ENCODE peak calls at places on chromosomes 5 and 9, in seven cellular contexts. N, D, I, G, B, L and Q are unnamed samples.

GRCh38 chr5:68342693-68343092 is 127.1 kb downstream of the PIK3R1 start:
- DNase-seq in B (no peak), N (no peak), I (no peak), D (no peak), G (no peak), L (no peak), Q (no peak)

GRCh38 chr5:77192444-77193050 is 17.9 kb upstream of the PDE8B start:
- DNase-seq in G (no peak), L (no peak), B (no peak), N (no peak), D (no peak), I (no peak), Q (no peak)

GRCh38 chr9:23375511-23375910 is 450.5 kb downstream of the ELAVL2 start:
- DNase-seq in N (no peak), D (no peak), G (no peak), L (no peak), B (no peak), I (no peak), Q (no peak)

GRCh38 chr5:172943906-172944305 is 15.3 kb upstream of the RPL26L1 start:
- DNase-seq in I (no peak), N (no peak), D (no peak), B (no peak), L (no peak), G (no peak), Q (no peak)

GRCh38 chr9:37862530-37862929 is 41.4 kb downstream of the SLC25A51 start:
- DNase-seq in D (no peak), L (no peak), G (no peak), B (no peak), I (no peak), N (no peak), Q (peak)

GRCh38 chr5:125227333-125228075 is 481.1 kb upstream of the ZNF608 start:
- DNase-seq in I (no peak), N (no peak), L (peak), G (no peak), D (peak), B (peak), Q (no peak)

GRCh38 chr9:127910613-127911205 is 6.1 kb downstream of the ST6GALNAC4 start:
- DNase-seq in B (no peak), D (peak), L (no peak), G (no peak), I (peak), N (no peak), Q (no peak)

GRCh38 chr9:16726023-16726422 is 144.4 kb downstream of the BNC2 start:
- DNase-seq in I (peak), N (no peak), D (peak), G (no peak), L (peak), B (no peak), Q (no peak)

GRCh38 chr5:53071298-53071697 is 38.3 kb downstream of the MOCS2 start:
- DNase-seq in I (no peak), D (no peak), N (no peak), L (no peak), G (no peak), B (no peak), Q (no peak)

GRCh38 chr9:126661521-126662251 is 48.0 kb downstream of the LMX1B start:
- DNase-seq in I (no peak), G (no peak), N (peak), B (peak), D (no peak), L (no peak), Q (no peak)

GRCh38 chr9:34346873-34347799 is 17.8 kb downstream of the NUDT2 start:
- DNase-seq in G (no peak), B (no peak), I (no peak), L (no peak), D (no peak), N (no peak), Q (no peak)

GRCh38 chr5:78566747-78567449 is 81.7 kb downstream of the LHFPL2 start:
- DNase-seq in N (no peak), L (no peak), D (peak), I (peak), B (peak), G (no peak), Q (no peak)

GRCh38 chr5:145360936-145361335 is 474.2 kb downstream of the PRELID2 start:
- DNase-seq in N (no peak), I (peak), B (no peak), G (no peak), L (no peak), D (peak), Q (no peak)

GRCh38 chr5:135186662-135187522 is 152.9 kb upstream of the PITX1 start:
- DNase-seq in L (no peak), I (no peak), N (no peak), B (peak), G (no peak), D (no peak), Q (no peak)

GRCh38 chr5:112921031-112921832 is 795 bp downstream of the REEP5 start:
- DNase-seq in L (peak), D (peak), I (peak), N (no peak), B (peak), G (peak), Q (no peak)

GRCh38 chr5:102853680-102854079 is 98.6 kb downstream of the PAM start:
- DNase-seq in N (no peak), L (no peak), B (no peak), D (peak), I (peak), G (no peak), Q (no peak)

GRCh38 chr9:4225291-4226119 is 74.4 kb downstream of the GLIS3 start:
- DNase-seq in D (peak), G (no peak), B (peak), N (peak), I (peak), L (peak), Q (peak)

GRCh38 chr5:54249210-54250028 is 61.0 kb downstream of the ARL15 start:
- DNase-seq in D (no peak), B (no peak), N (no peak), I (peak), L (peak), G (no peak), Q (no peak)

GRCh38 chr9:71506821-71507220 is 261.5 kb downstream of the CEMIP2 start:
- DNase-seq in N (peak), B (peak), I (peak), L (peak), G (no peak), D (peak), Q (peak)

GRCh38 chr5:127072861-127073846 is at the start of gene C5orf63:
- DNase-seq in I (peak), B (peak), D (peak), G (no peak), L (no peak), N (no peak), Q (no peak)
- TF ChIP-seq CTCF in I (no peak), B (peak), D (no peak), G (no peak), L (no peak), N (peak), Q (no peak)

DNA sequence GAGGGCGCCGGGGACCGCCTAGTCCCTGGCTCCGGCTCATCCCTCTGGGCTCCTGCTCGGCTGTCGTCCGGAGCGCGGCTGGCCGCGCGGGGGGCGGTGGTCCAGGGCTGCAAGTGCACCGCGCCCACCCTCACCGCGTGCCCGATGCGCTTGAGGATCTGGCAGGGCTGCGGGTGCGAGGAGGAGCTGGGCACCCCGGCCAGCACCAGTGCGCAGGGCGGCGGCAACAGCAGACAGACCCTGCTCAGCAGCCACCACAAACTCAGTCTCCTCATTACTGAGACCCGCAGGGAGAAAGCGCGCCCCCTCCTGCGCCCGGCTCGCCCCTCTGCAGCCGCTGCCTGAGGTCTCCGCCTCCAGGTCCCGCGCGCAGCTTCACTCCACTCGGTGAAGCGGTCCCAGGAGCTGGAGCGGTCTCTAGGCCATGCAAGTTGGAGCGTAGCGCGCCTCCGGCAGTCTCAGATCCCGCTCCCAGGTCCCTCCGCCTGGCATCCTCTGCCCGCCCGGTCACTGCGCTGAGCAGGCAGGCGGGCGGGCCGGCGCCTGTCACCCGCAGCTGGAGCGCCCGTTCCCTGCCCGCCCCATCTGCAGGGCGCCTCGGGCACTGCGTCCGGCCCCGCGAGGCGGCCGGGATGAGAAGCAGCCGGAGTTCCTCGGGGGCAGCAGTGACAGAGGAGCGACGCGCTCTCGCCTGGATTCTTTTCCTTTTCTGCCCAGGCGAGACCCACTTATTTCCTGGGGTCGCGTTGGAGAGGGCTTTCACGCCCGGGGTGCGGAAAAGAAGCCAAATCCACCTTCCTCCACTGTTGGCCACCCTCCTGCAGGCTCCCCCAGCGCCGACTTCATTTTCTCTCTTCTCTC is 512 bp downstream of the GRIN3A start:
- DNase-seq in G (no peak), N (no peak), B (no peak), D (no peak), L (no peak), I (no peak), Q (no peak)
- H3K4me3 ChIP-seq in G (peak), N (peak), B (no peak), D (no peak), L (peak), I (peak), Q (peak)

DNA sequence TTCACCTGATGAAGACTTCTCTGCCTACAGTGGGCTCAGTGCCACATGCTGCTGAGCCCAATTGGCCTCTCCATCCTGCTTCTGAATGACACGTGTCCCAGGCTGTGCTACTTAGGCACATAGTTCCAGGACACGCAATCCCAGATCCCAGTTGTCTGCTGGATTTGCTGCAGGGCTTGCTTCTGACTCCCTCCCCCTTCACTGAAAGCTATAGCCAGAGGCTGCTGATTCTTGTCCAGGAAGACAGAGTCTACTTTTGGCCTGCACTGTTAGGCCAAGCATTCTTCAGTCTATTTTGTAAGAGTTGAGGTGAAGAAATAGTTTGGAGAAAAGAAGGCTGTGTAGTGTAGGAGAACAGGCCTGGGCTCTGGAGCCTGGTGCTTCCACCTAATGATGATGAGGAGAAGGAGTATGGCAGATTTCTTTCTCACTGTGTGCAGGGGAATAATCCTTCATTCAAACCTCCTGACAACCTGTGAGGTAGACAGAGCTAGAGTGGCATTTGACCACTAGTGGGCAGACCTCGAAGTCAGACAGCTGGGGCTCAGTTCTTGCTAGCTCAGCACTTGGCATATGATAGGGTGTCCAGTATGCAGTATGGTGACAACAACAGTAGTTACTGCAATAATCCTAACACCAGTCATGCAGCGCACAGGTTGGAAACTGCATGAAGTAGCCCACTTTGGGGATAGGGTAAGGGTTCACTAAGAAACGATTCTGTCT is 19.5 kb upstream of the ASPN start:
- DNase-seq in D (peak), L (no peak), G (peak), N (no peak), I (peak), B (peak), Q (no peak)
- TF ChIP-seq CTCF in D (peak), L (peak), G (no peak), N (peak), I (peak), B (peak), Q (peak)

GRCh38 chr5:111447822-111448221 is 64.5 kb downstream of the STARD4 start:
- DNase-seq in L (no peak), I (no peak), G (no peak), N (no peak), D (no peak), B (no peak), Q (no peak)

DNA sequence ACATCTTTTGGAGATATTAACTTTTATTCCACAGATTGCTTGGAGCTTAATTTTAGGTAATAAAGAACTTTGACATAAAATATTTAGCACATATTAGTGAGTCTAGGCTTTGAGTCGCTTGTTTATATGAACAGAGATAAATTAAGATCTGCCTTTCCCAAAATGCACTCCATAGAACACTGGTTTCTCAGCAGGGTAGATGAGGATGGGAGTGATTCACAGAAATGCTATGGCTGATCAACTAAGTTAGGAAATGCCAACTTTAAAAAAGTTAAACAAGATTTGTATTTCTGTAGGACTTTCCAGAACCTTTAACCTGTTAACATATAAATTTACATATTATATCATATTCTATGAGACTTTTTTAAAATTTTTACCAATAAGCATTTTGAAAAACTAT is 65.2 kb downstream of the STARD4 start:
- DNase-seq in B (no peak), G (no peak), I (no peak), N (no peak), D (no peak), L (no peak), Q (no peak)
- H3K4me3 ChIP-seq in B (no peak), G (no peak), I (no peak), N (no peak), D (no peak), L (no peak), Q (no peak)